ENCODE peak calls at places on chromosome 6, in ten cellular contexts. I is astrocyte of the spinal cord, M is fibroblast of pulmonary artery, N is AG04450, B is right atrium auricular region, P is Peyer's patch, Z is mesendoderm, R is colonic mucosa, A is endodermal cell, Q is HAP-1. O is an unnamed sample.

GRCh38 chr6:635233-635632 is 21.7 kb downstream of the HUS1B start:
- DNase-seq in I (no peak), M (no peak), N (no peak), B (no peak), P (no peak), Z (no peak), R (no peak), A (no peak), Q (no peak), O (no peak)

GRCh38 chr6:41584668-41585205 is 38.6 kb downstream of the FOXP4 start:
- DNase-seq in I (no peak), M (no peak), N (no peak), B (no peak), P (no peak), Z (peak; percentile 61), R (peak; percentile 34), A (peak; percentile 91), Q (no peak), O (no peak)

GRCh38 chr6:154302111-154302752 is 54.4 kb downstream of the IPCEF1 start:
- DNase-seq in I (peak; percentile 90), M (peak; percentile 58), N (peak; percentile 87), B (no peak), P (peak; percentile 29), Z (no peak), R (no peak), A (no peak), Q (no peak), O (no peak)

GRCh38 chr6:136344420-136344819 is 54.8 kb upstream of the BCLAF1 start:
- DNase-seq in I (peak; percentile 80), M (peak; percentile 58), N (peak; percentile 55), B (no peak), P (no peak), Z (no peak), R (no peak), A (no peak), Q (no peak), O (no peak)

GRCh38 chr6:125041740-125042459 is 79.7 kb downstream of the RNF217 start:
- DNase-seq in I (peak; percentile 13), M (peak; percentile 27), N (no peak), B (no peak), P (no peak), Z (no peak), R (no peak), A (no peak), Q (no peak), O (no peak)

GRCh38 chr6:40753939-40754448 is 166.8 kb upstream of the LRFN2 start:
- DNase-seq in I (no peak), M (no peak), N (no peak), B (no peak), P (no peak), Z (no peak), R (no peak), A (no peak), Q (no peak), O (no peak)

GRCh38 chr6:144064831-144065668 is 30.3 kb downstream of the SF3B5 start:
- DNase-seq in I (no peak), M (no peak), N (no peak), B (no peak), P (peak; percentile 28), Z (no peak), R (peak; percentile 76), A (peak; percentile 54), Q (no peak), O (no peak)

GRCh38 chr6:150290429-150290828 is 78.4 kb upstream of the IYD start:
- DNase-seq in I (no peak), M (peak; percentile 29), N (no peak), B (no peak), P (no peak), Z (no peak), R (no peak), A (no peak), Q (no peak), O (no peak)

GRCh38 chr6:166898910-166899309 is 57.4 kb downstream of the RNASET2 start:
- DNase-seq in I (no peak), M (no peak), N (no peak), B (no peak), P (no peak), Z (no peak), R (no peak), A (no peak), Q (no peak), O (no peak)

GRCh38 chr6:137248702-137249101 is 29.5 kb upstream of the IFNGR1 start:
- DNase-seq in I (no peak), M (no peak), N (no peak), B (no peak), P (peak; percentile 31), Z (no peak), R (no peak), A (no peak), Q (no peak), O (no peak)

DNA sequence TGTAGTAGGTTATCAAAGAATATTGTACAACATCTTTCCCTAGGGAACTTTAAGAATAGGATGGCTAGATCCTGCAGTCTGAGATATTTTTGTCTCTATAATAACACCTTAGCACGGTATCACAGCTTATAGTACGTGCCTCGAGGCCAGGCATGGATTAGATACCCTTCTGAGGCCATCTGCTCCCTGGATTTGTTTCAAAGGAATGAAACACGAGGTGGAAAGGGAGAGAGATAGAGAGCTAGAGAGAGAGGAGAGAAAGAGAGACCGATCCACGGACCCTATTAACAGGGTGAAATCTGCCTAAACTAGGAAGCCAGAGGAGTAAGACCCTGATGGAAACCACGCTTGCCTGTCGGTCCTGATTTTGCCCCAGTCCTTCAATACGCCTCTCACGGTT is 92.5 kb downstream of the CD83 start:
- DNase-seq in I (no peak), M (no peak), N (no peak), B (no peak), P (no peak), Z (no peak), R (no peak), A (no peak), Q (no peak), O (no peak)
- H3K4me3 ChIP-seq in I (no peak overlapping the region), M (no peak overlapping the region), N (peak overlapping the region; percentile 66), B (peak overlapping the region; percentile 76), P (peak overlapping the region; percentile 71), Z (no peak overlapping the region), R (no peak overlapping the region), A (peak overlapping the region; percentile 85), Q (peak overlapping the region; percentile 49), O (peak overlapping the region; percentile 83)

GRCh38 chr6:75489025-75489424 is 4.6 kb downstream of the FILIP1 start:
- DNase-seq in I (peak; percentile 14), M (peak; percentile 67), N (no peak), B (no peak), P (no peak), Z (no peak), R (no peak), A (no peak), Q (no peak), O (no peak)

GRCh38 chr6:75486850-75487568 is 6.6 kb downstream of the FILIP1 start:
- DNase-seq in I (no peak), M (no peak), N (no peak), B (no peak), P (no peak), Z (peak; percentile 6), R (no peak), A (no peak), Q (no peak), O (no peak)

GRCh38 chr6:75491302-75491701 is 2.3 kb downstream of the FILIP1 start:
- DNase-seq in I (no peak), M (no peak), N (no peak), B (no peak), P (no peak), Z (no peak), R (no peak), A (no peak), Q (no peak), O (no peak)

GRCh38 chr6:75484535-75484934 is 9.1 kb downstream of the FILIP1 start:
- DNase-seq in I (no peak), M (no peak), N (no peak), B (no peak), P (no peak), Z (no peak), R (no peak), A (no peak), Q (no peak), O (no peak)

DNA sequence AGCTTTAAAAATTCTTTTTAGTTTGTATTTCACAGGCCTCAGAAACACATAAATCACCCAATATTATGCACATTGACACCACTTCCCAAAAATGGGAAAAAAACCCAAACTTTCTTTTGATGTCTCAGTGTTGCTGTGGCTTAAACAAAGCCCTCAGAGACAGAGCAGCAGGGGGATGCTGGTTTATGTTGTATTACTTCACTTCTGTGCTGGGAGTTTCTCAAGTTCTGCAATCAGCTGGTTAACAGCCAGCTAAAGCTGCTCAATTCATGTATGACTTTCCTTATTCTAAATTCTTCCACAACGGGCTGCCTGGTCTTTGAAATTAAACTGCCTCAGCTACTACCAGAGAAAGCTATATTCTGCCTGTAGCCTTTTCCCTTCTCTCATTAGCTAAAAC is 5.6 kb downstream of the FILIP1 start:
- DNase-seq in I (peak; percentile 29), M (peak; percentile 92), N (peak; percentile 36), B (no peak), P (no peak), Z (no peak), R (no peak), A (no peak), Q (no peak), O (no peak)
- H3K4me3 ChIP-seq in I (no peak overlapping the region), M (no peak overlapping the region), N (no peak overlapping the region), B (peak overlapping the region; percentile 54), P (no peak overlapping the region), Z (no peak overlapping the region), R (no peak overlapping the region), A (no peak overlapping the region), Q (no peak overlapping the region), O (no peak overlapping the region)

GRCh38 chr6:75975904-75976303 is 96.6 kb downstream of the IMPG1 start:
- DNase-seq in I (no peak), M (no peak), N (no peak), B (no peak), P (no peak), Z (no peak), R (no peak), A (no peak), Q (no peak), O (no peak)
- H3K4me3 ChIP-seq in I (no peak overlapping the region), M (no peak overlapping the region), N (no peak overlapping the region), B (no peak overlapping the region), P (no peak overlapping the region), Z (no peak overlapping the region), R (no peak overlapping the region), A (no peak overlapping the region), Q (no peak overlapping the region), O (no peak overlapping the region)

GRCh38 chr6:79546186-79546585 is 9.0 kb upstream of the LCA5 start:
- DNase-seq in I (peak; percentile 78), M (peak; percentile 49), N (no peak), B (no peak), P (no peak), Z (no peak), R (no peak), A (no peak), Q (no peak), O (no peak)

GRCh38 chr6:79543411-79543810 is 6.2 kb upstream of the LCA5 start:
- DNase-seq in I (no peak), M (no peak), N (no peak), B (no peak), P (no peak), Z (no peak), R (no peak), A (no peak), Q (no peak), O (no peak)

GRCh38 chr6:79544299-79544927 is 7.2 kb upstream of the LCA5 start:
- DNase-seq in I (peak; percentile 79), M (peak; percentile 75), N (no peak), B (no peak), P (no peak), Z (peak; percentile 35), R (no peak), A (no peak), Q (no peak), O (peak; percentile 63)

GRCh38 chr6:79543886-79544285 is 6.7 kb upstream of the LCA5 start:
- DNase-seq in I (no peak), M (no peak), N (no peak), B (no peak), P (no peak), Z (no peak), R (no peak), A (no peak), Q (no peak), O (no peak)

GRCh38 chr6:79544939-79545450 is 7.8 kb upstream of the LCA5 start:
- DNase-seq in I (peak; percentile 99), M (peak; percentile 100), N (peak; percentile 94), B (peak; percentile 84), P (no peak), Z (peak; percentile 100), R (peak; percentile 65), A (peak; percentile 93), Q (peak; percentile 100), O (peak; percentile 97)
- H3K4me3 ChIP-seq in I (no peak overlapping the region), M (peak overlapping the region; percentile 16), N (no peak overlapping the region), B (peak overlapping the region; percentile 28), P (peak overlapping the region; percentile 28), Z (no peak overlapping the region), R (no peak overlapping the region), A (no peak overlapping the region), Q (no peak overlapping the region), O (no peak overlapping the region)

O was measured in epithelial cell of proximal tubule.